ENCODE peak calls at places on chromosomes 13 and 19, in eight cellular contexts. O is thoracic aorta, R is neuronal stem cell, U is prostate gland, B is left ventricle myocardium inferior, N is IMR-90, E is psoas muscle, T is HCT116. H is an unnamed sample. For H3K9me3, the result is how much of the 10 kb centered on the place peaks cover.

GRCh38 chr19:51809787-51810186 is 14.8 kb downstream of the FPR3 start:
- DNase-seq in R (no peak), T (no peak), B (no peak), O (no peak), E (no peak), U (no peak), N (no peak), H (no peak)

GRCh38 chr13:64869539-64869938 is 2360.6 kb downstream of the PCDH9 start:
- DNase-seq in E (no peak), O (no peak), T (no peak), U (no peak), R (no peak), N (no peak), B (no peak), H (no peak)

GRCh38 chr13:74576504-74576903 is 442.3 kb upstream of the KLF12 start:
- DNase-seq in R (no peak), N (no peak), O (no peak), U (no peak), B (no peak), T (no peak), E (no peak), H (no peak)

GRCh38 chr13:31012285-31013024 is 80.0 kb downstream of the TEX26 start:
- DNase-seq in R (no peak), N (peak), U (no peak), E (no peak), B (no peak), T (no peak), O (no peak), H (no peak)

GRCh38 chr19:5828661-5829566 is 10.6 kb downstream of the FUT6 start:
- DNase-seq in N (no peak), R (peak), T (no peak), E (no peak), B (peak), O (no peak), U (no peak), H (no peak)

GRCh38 chr13:48532146-48532472 is 771 bp downstream of the RCBTB2 start:
- DNase-seq in R (no peak), T (no peak), N (peak), E (no peak), O (no peak), B (no peak), U (no peak), H (no peak)

GRCh38 chr13:65656740-65657329 is 1573.3 kb downstream of the PCDH9 start:
- DNase-seq in R (no peak), B (no peak), N (peak), T (no peak), O (no peak), E (no peak), U (no peak), H (no peak)

GRCh38 chr19:14250870-14251269 is 44.9 kb upstream of the ADGRL1 start:
- DNase-seq in E (no peak), O (no peak), B (no peak), T (no peak), R (no peak), U (no peak), N (no peak), H (no peak)

GRCh38 chr19:47713046-47714021 is at the start of gene EHD2:
- DNase-seq in B (peak), U (peak), T (no peak), E (peak), O (no peak), R (no peak), N (peak), H (no peak)

GRCh38 chr13:23722726-23723453 is 152.7 kb downstream of the TNFRSF19 start:
- DNase-seq in E (no peak), B (no peak), T (no peak), U (no peak), R (no peak), O (no peak), N (no peak), H (no peak)

GRCh38 chr19:50646074-50646807 is 3.0 kb upstream of the C19orf81 start:
- DNase-seq in U (no peak), B (no peak), E (no peak), T (peak), N (peak), R (no peak), O (no peak), H (no peak)

GRCh38 chr19:10686661-10687517 is 14.3 kb upstream of the QTRT1 start:
- DNase-seq in N (peak), U (no peak), T (no peak), B (peak), R (no peak), O (no peak), E (no peak), H (no peak)

GRCh38 chr19:18156268-18156667 is 3.3 kb downstream of the PIK3R2 start:
- DNase-seq in R (no peak), E (no peak), T (no peak), B (no peak), U (no peak), N (no peak), O (no peak), H (no peak)

GRCh38 chr13:101706651-101707050 is 254.2 kb downstream of the ITGBL1 start:
- DNase-seq in N (peak), U (no peak), O (no peak), E (peak), B (no peak), R (no peak), T (no peak), H (no peak)

GRCh38 chr19:47729468-47729798 is 15.9 kb upstream of the NOP53 start:
- DNase-seq in N (peak), U (peak), R (no peak), B (peak), O (peak), E (peak), T (peak), H (peak)

GRCh38 chr19:30718014-30718413 is 345.8 kb downstream of the ZNF536 start:
- DNase-seq in B (no peak), U (no peak), T (no peak), R (no peak), N (no peak), O (no peak), E (no peak), H (no peak)

GRCh38 chr19:51710163-51710562 is 13.6 kb downstream of the HAS1 start:
- DNase-seq in N (peak), R (no peak), E (no peak), O (no peak), U (no peak), B (no peak), T (no peak), H (no peak)

GRCh38 chr19:12156254-12157058 is at the start of gene ZNF625:
- DNase-seq in O (peak), U (peak), T (no peak), B (peak), R (peak), E (peak), N (peak), H (peak)

DNA sequence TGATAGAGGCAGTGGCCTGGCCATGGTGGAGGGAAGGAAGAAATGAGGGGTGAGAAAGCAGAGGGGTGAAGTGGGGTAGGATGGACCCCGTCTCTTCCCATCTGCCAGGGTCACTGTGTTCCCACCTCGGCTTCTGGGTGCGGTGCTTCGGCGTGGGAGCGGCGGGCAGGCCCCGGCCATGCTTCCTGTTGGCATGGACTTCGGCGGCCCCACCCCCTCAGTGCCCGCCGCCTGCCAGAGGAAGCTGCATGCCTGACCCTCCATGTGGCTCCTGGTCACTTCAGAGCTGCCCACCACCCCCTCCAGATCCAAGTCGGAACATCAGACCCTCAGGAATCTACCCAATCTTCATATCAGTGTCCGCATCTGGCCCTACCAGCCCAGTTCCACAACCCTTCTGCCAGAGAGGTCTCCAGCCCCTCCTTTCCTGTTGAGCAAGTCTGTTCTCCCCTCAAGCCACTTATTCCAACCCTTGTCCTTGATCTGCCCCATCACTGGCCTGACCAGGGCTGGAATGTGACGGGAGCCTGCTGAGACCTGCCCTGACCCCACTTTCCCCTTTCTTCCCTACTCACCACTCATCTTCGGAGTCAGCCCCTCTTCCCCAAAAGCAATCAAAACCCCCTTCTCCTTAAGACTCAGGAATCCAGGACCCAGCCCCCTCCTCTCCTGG is 1.5 kb downstream of the KCNN4 start:
- DNase-seq in R (no peak), N (no peak), U (peak), T (no peak), B (peak), E (no peak), O (no peak), H (no peak)
- H3K4me3 ChIP-seq in R (no peak), N (no peak), U (peak), T (peak), B (no peak), E (no peak), O (peak), H (no peak)

DNA sequence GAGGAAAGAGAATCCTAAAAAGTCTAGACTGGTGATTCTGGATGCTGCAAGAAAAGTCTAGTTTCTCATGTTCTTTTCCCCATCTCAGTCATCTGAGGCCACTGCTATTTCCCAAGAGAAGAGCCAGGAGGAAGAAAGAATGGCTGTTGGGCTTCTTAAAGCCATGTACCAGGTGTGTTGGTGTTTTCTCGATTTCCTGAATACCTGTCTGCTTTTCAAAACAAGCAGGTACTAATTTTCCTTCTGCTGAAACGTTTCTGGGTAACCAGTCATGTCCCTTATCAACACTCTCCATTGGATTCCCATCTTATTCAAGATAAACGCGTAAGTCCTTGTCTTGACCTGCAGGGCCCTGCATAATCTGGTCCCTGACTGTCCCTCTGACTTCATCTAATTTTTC is 1.1 kb downstream of the ZNF570 start:
- DNase-seq in U (no peak), E (no peak), T (no peak), O (no peak), B (no peak), N (no peak), R (no peak), H (no peak)
- H3K9me3 ChIP-seq in U (under half), E (under half), T (under half), O (under half), B (under half), N (under half), R (under half), H (under half)

DNA sequence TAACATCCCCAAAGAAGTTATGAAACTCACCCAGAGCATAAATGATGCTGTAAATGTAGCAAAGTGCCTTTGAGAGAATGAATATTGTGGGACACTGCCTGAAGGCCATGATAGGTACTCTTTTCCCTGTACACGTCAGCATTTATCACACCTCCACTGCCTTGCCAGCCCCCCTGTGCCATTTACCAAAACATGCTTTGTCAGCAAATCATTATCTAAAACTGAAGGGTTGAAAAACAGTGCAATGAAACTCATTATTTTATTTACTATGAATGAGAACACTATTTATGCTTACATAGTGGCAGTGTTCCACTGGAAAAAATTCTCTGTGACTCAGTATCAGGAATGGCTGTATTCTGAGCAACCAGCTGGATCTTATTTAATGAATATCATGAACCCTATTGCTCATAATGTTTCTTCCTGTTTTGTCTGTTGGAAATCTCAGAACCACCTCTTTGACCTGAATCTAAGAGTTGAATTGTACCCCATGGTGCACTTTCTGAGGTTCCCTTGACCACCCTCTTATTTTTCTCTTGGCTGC is 564.1 kb downstream of the DCT start:
- DNase-seq in N (peak), U (no peak), E (no peak), R (no peak), T (no peak), B (no peak), O (no peak), H (no peak)
- H3K27ac ChIP-seq in N (peak), U (no peak), E (no peak), R (no peak), T (no peak), B (no peak), O (no peak), H (no peak)

GRCh38 chr19:28424662-28425430 is 788.1 kb downstream of the UQCRFS1 start:
- DNase-seq in N (no peak), T (no peak), E (no peak), O (no peak), B (no peak), R (no peak), U (no peak), H (no peak)

GRCh38 chr19:28426902-28427232 is 786.1 kb downstream of the UQCRFS1 start:
- DNase-seq in N (no peak), B (no peak), T (no peak), R (no peak), E (no peak), U (no peak), O (no peak), H (no peak)

GRCh38 chr19:28427256-28428083 is 785.5 kb downstream of the UQCRFS1 start:
- DNase-seq in B (no peak), E (no peak), U (no peak), N (no peak), R (no peak), O (no peak), T (no peak), H (no peak)

GRCh38 chr19:28425431-28425931 is 787.5 kb downstream of the UQCRFS1 start:
- DNase-seq in N (no peak), E (no peak), U (no peak), B (no peak), R (no peak), T (no peak), O (no peak), H (no peak)

GRCh38 chr19:28426110-28426901 is 786.6 kb downstream of the UQCRFS1 start:
- DNase-seq in R (no peak), U (no peak), N (no peak), T (no peak), B (no peak), O (no peak), E (no peak), H (no peak)
- H3K4me3 ChIP-seq in R (no peak), U (no peak), N (no peak), T (no peak), B (no peak), O (no peak), E (no peak), H (no peak)

DNA sequence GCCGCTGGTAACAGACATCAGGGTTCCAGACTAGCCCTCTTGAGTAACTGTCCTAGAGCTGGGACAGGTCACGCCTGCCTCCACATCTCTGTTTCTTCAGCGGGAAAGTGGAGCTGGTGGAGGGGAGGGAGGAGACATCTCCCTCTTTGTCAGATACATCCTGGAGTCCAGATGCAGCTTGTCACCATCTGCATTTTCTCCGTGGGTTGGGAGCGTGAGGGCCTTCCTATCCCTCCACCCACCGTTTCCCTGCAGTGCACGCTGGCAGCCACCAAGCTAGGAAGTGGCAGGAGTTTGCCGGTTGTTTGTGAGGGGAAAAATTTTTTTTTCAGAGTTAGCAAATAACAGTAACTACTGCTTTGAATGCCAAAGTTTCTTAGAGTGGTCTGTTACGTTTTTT is 20.0 kb upstream of the SMIM17 start:
- DNase-seq in E (no peak), R (no peak), B (no peak), T (no peak), O (no peak), U (no peak), N (no peak), H (no peak)
- H3K9me3 ChIP-seq in E (under half), R (under half), B (half or more), T (under half), O (half or more), U (under half), N (half or more), H (half or more)

GRCh38 chr19:44720945-44721344 is 22.0 kb downstream of the CEACAM16 start:
- DNase-seq in N (no peak), R (no peak), O (no peak), B (no peak), E (no peak), U (no peak), T (no peak), H (no peak)
- H3K27ac ChIP-seq in N (no peak), R (no peak), O (peak), B (no peak), E (no peak), U (no peak), T (no peak), H (no peak)

H was measured in ascending aorta.